ENCODE peak calls at places on chromosome 1, in six cellular contexts. H is stomach, T is left ventricle myocardium inferior, E is psoas muscle, P is A673, C is breast epithelium. S is an unnamed sample.
A peak's percentile ranks its signal among the peaks of the same experiment; 100 is the strongest.

GRCh38 chr1:30820249-30820648 is 62.7 kb upstream of the LAPTM5 start:
- DNase-seq in E (no peak), T (no peak), P (no peak), H (no peak), C (no peak), S (no peak)

GRCh38 chr1:201582261-201582951 is 43.5 kb downstream of the NAV1 start:
- DNase-seq in E (peak; percentile 36), H (peak; percentile 42), C (no peak), T (no peak), P (no peak), S (no peak)

GRCh38 chr1:236284291-236284711 is 2.5 kb upstream of the ERO1B start:
- DNase-seq in P (no peak), H (no peak), C (no peak), T (no peak), E (no peak), S (no peak)

GRCh38 chr1:34188418-34188817 is 11.7 kb downstream of the C1orf94 start:
- DNase-seq in E (no peak), C (no peak), P (no peak), H (no peak), T (no peak), S (no peak)

GRCh38 chr1:72366473-72366872 is 84.1 kb upstream of the NEGR1 start:
- DNase-seq in H (no peak), E (no peak), P (peak; percentile 77), C (no peak), T (no peak), S (peak; percentile 19)

GRCh38 chr1:29363536-29363935 is 127.2 kb downstream of the PTPRU start:
- DNase-seq in H (no peak), T (no peak), E (no peak), P (no peak), C (no peak), S (no peak)

GRCh38 chr1:110060034-110060661 is 10.3 kb downstream of the ALX3 start:
- DNase-seq in H (peak; percentile 58), P (peak; percentile 58), T (no peak), E (peak; percentile 43), C (no peak), S (no peak)

GRCh38 chr1:114485286-114485685 is 25.7 kb downstream of the TRIM33 start:
- DNase-seq in P (no peak), H (no peak), C (no peak), T (no peak), E (no peak), S (no peak)

GRCh38 chr1:74913978-74914377 is 181.0 kb downstream of the TYW3 start:
- DNase-seq in C (no peak), H (no peak), P (no peak), E (no peak), T (no peak), S (no peak)

GRCh38 chr1:229142496-229142895 is 128.4 kb upstream of the RAB4A start:
- DNase-seq in H (no peak), E (no peak), T (no peak), C (no peak), P (no peak), S (no peak)

GRCh38 chr1:64864018-64864945 is 102.1 kb downstream of the JAK1 start:
- DNase-seq in T (peak; percentile 65), H (peak; percentile 61), E (peak; percentile 48), C (peak; percentile 43), P (peak; percentile 61), S (no peak)
- TF ChIP-seq CTCF in T (no peak), H (no peak), E (no peak), C (no peak), P (no peak), S (no peak)

GRCh38 chr1:24112381-24113169 is 640 bp upstream of the MYOM3 start:
- DNase-seq in P (peak; percentile 58), H (peak; percentile 69), T (peak; percentile 74), C (peak; percentile 78), E (peak; percentile 81), S (peak; percentile 23)
- TF ChIP-seq CTCF in P (peak; percentile 61), H (peak; percentile 11), T (peak; percentile 62), C (peak; percentile 59), E (peak; percentile 53), S (peak; percentile 52)

DNA sequence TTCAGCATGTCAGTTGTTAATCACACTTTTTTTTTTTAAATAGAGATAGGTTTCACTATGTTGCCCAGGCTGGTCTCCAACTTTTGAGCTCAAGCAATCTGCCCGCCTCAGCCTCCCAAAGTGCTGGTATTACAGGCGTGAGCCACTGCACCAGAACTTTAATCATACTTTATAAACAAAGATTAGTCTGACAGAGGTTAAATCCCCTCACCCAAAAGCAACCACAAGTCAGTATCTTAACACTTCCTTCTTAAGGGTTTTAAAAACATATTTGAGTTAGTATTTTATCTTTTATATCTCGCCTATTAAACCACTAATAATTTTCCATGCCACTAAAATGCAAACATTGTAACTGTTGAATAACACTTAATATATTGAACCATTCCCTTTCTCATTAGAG is 70.2 kb downstream of the COP1 start:
- DNase-seq in T (no peak), P (no peak), H (no peak), E (no peak), C (no peak), S (no peak)
- TF ChIP-seq CTCF in T (no peak), P (no peak), H (no peak), E (no peak), C (no peak), S (no peak)

DNA sequence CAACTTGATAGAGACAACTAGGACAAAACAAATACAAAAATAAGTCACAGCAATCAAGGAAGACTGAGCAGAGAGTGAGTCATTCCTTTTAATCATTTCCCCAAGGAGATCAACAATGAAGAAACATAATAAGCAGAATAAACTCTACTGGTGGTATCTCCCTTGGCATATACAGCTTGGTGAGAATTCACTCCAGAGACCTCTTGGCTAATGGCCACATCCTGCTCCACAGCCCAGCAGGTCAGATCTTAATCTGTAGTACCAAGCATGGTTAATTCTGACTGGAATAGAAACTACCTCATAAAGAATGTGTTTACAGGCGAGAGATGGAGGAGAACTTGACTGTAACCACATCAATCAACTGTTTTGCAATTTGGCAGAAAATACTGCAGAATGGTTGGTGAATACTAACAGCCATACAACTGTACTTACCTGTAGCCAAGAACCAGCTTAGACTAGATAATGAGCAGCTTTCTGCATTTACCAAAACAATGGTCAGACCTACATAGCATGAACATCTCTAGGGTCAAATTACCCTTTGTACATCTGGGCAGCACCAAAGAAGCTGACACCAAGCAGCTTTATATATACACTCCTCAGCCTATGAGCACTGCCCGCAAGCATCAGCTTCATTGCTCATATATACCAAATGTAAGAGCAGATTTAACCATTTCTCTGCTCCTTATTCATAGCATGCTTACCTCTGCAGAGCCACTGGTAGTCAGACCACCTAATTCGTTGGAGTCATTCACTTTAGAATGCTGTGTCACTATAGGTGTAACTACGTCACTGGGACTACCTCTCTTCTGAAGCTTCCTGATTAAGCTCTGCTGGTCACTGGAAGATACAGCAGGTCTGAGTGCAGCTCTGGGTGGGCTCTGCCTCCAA is 51.0 kb downstream of the KIAA0319L start:
- DNase-seq in T (no peak), H (peak; percentile 43), P (peak; percentile 96), C (peak; percentile 43), E (no peak), S (peak; percentile 93)
- TF ChIP-seq CTCF in T (no peak), H (no peak), P (no peak), C (no peak), E (no peak), S (no peak)

GRCh38 chr1:164625004-164625617 is 66.1 kb downstream of the PBX1 start:
- DNase-seq in H (no peak), C (no peak), P (no peak), T (no peak), E (no peak), S (no peak)
- TF ChIP-seq CTCF in H (peak; percentile 44), C (no peak), P (peak; percentile 45), T (peak; percentile 42), E (peak; percentile 30), S (peak; percentile 34)

GRCh38 chr1:178189814-178190213 is 95.9 kb downstream of the RASAL2 start:
- DNase-seq in E (no peak), P (peak; percentile 78), H (no peak), T (no peak), C (no peak), S (no peak)
- TF ChIP-seq CTCF in E (peak; percentile 42), P (peak; percentile 74), H (no peak), T (peak; percentile 71), C (no peak), S (peak; percentile 23)

GRCh38 chr1:202656057-202656456 is 54.2 kb downstream of the SYT2 start:
- DNase-seq in E (no peak), H (no peak), C (no peak), P (no peak), T (no peak), S (no peak)
- TF ChIP-seq CTCF in E (no peak), H (no peak), C (no peak), P (peak; percentile 14), T (peak; percentile 40), S (peak; percentile 1)

GRCh38 chr1:24659166-24659904 is 16.2 kb downstream of the SRRM1 start:
- DNase-seq in T (no peak), H (no peak), P (no peak), E (no peak), C (no peak), S (no peak)

GRCh38 chr1:24666794-24667193 is 23.7 kb downstream of the SRRM1 start:
- DNase-seq in E (no peak), C (no peak), T (no peak), H (no peak), P (no peak), S (no peak)

GRCh38 chr1:24659993-24660665 is 17.0 kb downstream of the SRRM1 start:
- DNase-seq in T (no peak), P (no peak), C (no peak), E (no peak), H (no peak), S (no peak)

GRCh38 chr1:24664507-24665033 is 21.5 kb downstream of the SRRM1 start:
- DNase-seq in C (no peak), H (no peak), T (no peak), E (no peak), P (no peak), S (no peak)
- TF ChIP-seq CTCF in C (no peak), H (no peak), T (no peak), E (no peak), P (no peak), S (no peak)

GRCh38 chr1:247077234-247077633 is 1.4 kb downstream of the ZNF670 start:
- DNase-seq in P (no peak), E (no peak), C (no peak), T (no peak), H (no peak), S (no peak)
- TF ChIP-seq CTCF in P (no peak), E (no peak), C (no peak), T (no peak), H (no peak), S (no peak)

GRCh38 chr1:145788580-145788979 is 35.3 kb downstream of the RNF115 start:
- DNase-seq in H (no peak), E (no peak), C (no peak), T (no peak), P (no peak), S (no peak)
- TF ChIP-seq CTCF in H (no peak), E (no peak), C (no peak), T (no peak), P (no peak), S (no peak)